ENCODE peak calls at places on chromosome 10, in six cellular contexts. C is GM23338, Q is WTC11, S is suprapubic skin, U is heart right ventricle, E is fibroblast of pulmonary artery. V is an unnamed sample.

GRCh38 chr10:119421887-119422684 is 120.4 kb downstream of the RGS10 start:
- DNase-seq in Q (no peak), U (no peak), C (peak; percentile 22), E (no peak), S (no peak), V (no peak)

GRCh38 chr10:67969875-67970274 is 85.4 kb downstream of the SIRT1 start:
- DNase-seq in E (no peak), Q (no peak), C (peak; percentile 14), U (no peak), S (no peak), V (no peak)

GRCh38 chr10:1050145-1050544 is 1.2 kb upstream of the IDI1 start:
- DNase-seq in S (no peak), Q (no peak), C (no peak), U (no peak), E (peak; percentile 45), V (no peak)

GRCh38 chr10:13707156-13707881 is 120.6 kb downstream of the PRPF18 start:
- DNase-seq in U (peak; percentile 94), C (peak; percentile 87), E (peak; percentile 97), Q (peak; percentile 70), S (peak; percentile 78), V (peak; percentile 95)

GRCh38 chr10:98259606-98260319 is 8.2 kb downstream of the LOXL4 start:
- DNase-seq in S (no peak), U (no peak), C (no peak), E (no peak), Q (no peak), V (no peak)

GRCh38 chr10:79192677-79193003 is 123.9 kb downstream of the ZMIZ1 start:
- DNase-seq in S (no peak), U (no peak), C (no peak), Q (no peak), E (peak; percentile 30), V (no peak)

GRCh38 chr10:42995537-42995936 is 81.3 kb upstream of the RET start:
- DNase-seq in E (no peak), Q (peak; percentile 8), C (no peak), S (no peak), U (no peak), V (no peak)

GRCh38 chr10:123926401-123927264 is 35.0 kb upstream of the CPXM2 start:
- DNase-seq in U (no peak), C (no peak), E (no peak), S (no peak), Q (no peak), V (no peak)

GRCh38 chr10:87976101-87976743 is 112.8 kb downstream of the PTEN start:
- DNase-seq in C (no peak), S (no peak), Q (no peak), U (no peak), E (peak; percentile 57), V (no peak)

GRCh38 chr10:37495415-37495814 is 362.0 kb downstream of the ZNF248 start:
- DNase-seq in C (no peak), S (no peak), U (no peak), Q (no peak), E (no peak), V (no peak)

GRCh38 chr10:62562101-62562500 is 187.9 kb downstream of the ZNF365 start:
- DNase-seq in Q (no peak), C (no peak), E (no peak), U (no peak), S (no peak), V (no peak)

GRCh38 chr10:58969578-58969977 is 206.9 kb upstream of the PHYHIPL start:
- DNase-seq in C (no peak), E (peak; percentile 19), S (no peak), U (no peak), Q (no peak), V (no peak)

GRCh38 chr10:112369495-112370423 is 4.2 kb upstream of the ACSL5 start:
- DNase-seq in Q (no peak), C (no peak), S (no peak), U (no peak), E (no peak), V (no peak)

GRCh38 chr10:128160335-128160734 is 34.1 kb upstream of the MKI67 start:
- DNase-seq in S (no peak), E (no peak), C (no peak), Q (no peak), U (no peak), V (no peak)

GRCh38 chr10:95580140-95580539 is 19.0 kb upstream of the SORBS1 start:
- DNase-seq in Q (no peak), S (no peak), E (no peak), C (no peak), U (no peak), V (no peak)

GRCh38 chr10:33330543-33331019 is 3.9 kb downstream of the NRP1 start:
- DNase-seq in Q (peak; percentile 85), C (peak; percentile 81), S (peak; percentile 91), E (peak; percentile 92), U (peak; percentile 92), V (peak; percentile 84)

GRCh38 chr10:52768114-52768532 is 4.5 kb downstream of the MBL2 start:
- DNase-seq in C (no peak), Q (no peak), S (no peak), E (no peak), U (no peak), V (no peak)

GRCh38 chr10:27743736-27744477 is 1.7 kb downstream of the MKX start:
- DNase-seq in E (peak; percentile 16), S (no peak), U (no peak), C (peak; percentile 61), Q (peak; percentile 10), V (no peak)

GRCh38 chr10:18097524-18097923 is 42.7 kb upstream of the CACNB2 start:
- DNase-seq in U (no peak), C (no peak), S (no peak), E (peak; percentile 38), Q (no peak), V (no peak)

GRCh38 chr10:68784476-68784875 is 42.9 kb upstream of the STOX1 start:
- DNase-seq in Q (no peak), E (peak; percentile 6), S (no peak), U (no peak), C (no peak), V (no peak)

GRCh38 chr10:4312046-4312835 is 513.8 kb upstream of the AKR1E2 start:
- DNase-seq in E (no peak), C (no peak), Q (no peak), U (no peak), S (no peak), V (no peak)

GRCh38 chr10:62348029-62348428 is 26.1 kb upstream of the ZNF365 start:
- DNase-seq in Q (no peak), C (no peak), U (no peak), E (no peak), S (no peak), V (no peak)

GRCh38 chr10:104220515-104220914 is 11.6 kb downstream of the CFAP43 start:
- DNase-seq in Q (no peak), E (no peak), C (no peak), S (no peak), U (no peak), V (no peak)

GRCh38 chr10:55746002-55746401 is 615.1 kb downstream of the ZWINT start:
- DNase-seq in E (no peak), C (no peak), Q (no peak), U (no peak), S (no peak), V (no peak)

GRCh38 chr10:83012866-83013265 is 1126.4 kb upstream of the GHITM start:
- DNase-seq in C (no peak), S (no peak), E (peak; percentile 11), Q (no peak), U (no peak), V (peak; percentile 1)

GRCh38 chr10:6701289-6701688 is 121.2 kb upstream of the PRKCQ start:
- DNase-seq in C (peak; percentile 53), Q (peak; percentile 45), U (no peak), S (no peak), E (no peak), V (no peak)
- TF ChIP-seq CTCF in C (peak; percentile 72), Q (no peak), U (no peak), S (no peak), E (no peak), V (no peak)

DNA sequence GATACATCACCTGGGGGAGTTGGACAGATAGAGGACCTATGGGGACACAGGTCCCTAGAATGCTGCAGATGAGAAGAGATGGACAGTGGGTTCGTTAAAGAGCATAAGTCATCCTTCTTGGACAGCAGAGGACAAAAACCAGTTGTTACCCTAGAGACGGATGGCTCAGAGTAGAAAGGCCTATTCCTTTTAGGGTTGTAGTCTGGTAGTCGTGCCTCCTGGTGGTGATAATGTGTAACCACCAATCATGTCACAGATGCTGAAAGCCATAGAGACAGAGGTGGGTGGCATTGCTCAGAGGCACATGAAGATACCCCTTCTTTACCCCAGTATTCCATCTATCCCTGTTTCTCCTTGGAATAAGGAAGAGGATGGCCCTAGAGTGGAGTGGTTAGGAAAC is 554.6 kb downstream of the SORCS1 start:
- DNase-seq in U (no peak), Q (peak; percentile 19), E (peak; percentile 10), S (no peak), C (peak; percentile 62), V (no peak)
- TF ChIP-seq CTCF in U (no peak), Q (peak; percentile 44), E (peak; percentile 27), S (no peak), C (peak; percentile 80), V (peak; percentile 21)

GRCh38 chr10:126480648-126481047 is 92.4 kb upstream of the ADAM12 start:
- DNase-seq in U (no peak), C (no peak), E (no peak), Q (no peak), S (no peak), V (no peak)

GRCh38 chr10:126478600-126478999 is 90.3 kb upstream of the ADAM12 start:
- DNase-seq in S (no peak), C (no peak), E (peak; percentile 10), U (no peak), Q (no peak), V (no peak)

GRCh38 chr10:126479280-126479679 is 91.0 kb upstream of the ADAM12 start:
- DNase-seq in U (no peak), S (no peak), E (no peak), Q (no peak), C (no peak), V (no peak)

GRCh38 chr10:126474031-126474430 is 85.8 kb upstream of the ADAM12 start:
- DNase-seq in Q (no peak), S (no peak), E (no peak), U (no peak), C (no peak), V (no peak)

GRCh38 chr10:126476256-126476655 is 88.0 kb upstream of the ADAM12 start:
- DNase-seq in C (peak; percentile 47), E (no peak), S (no peak), Q (peak; percentile 26), U (peak; percentile 40), V (no peak)
- TF ChIP-seq CTCF in C (peak; percentile 54), E (no peak), S (no peak), Q (no peak), U (no peak), V (no peak)

DNA sequence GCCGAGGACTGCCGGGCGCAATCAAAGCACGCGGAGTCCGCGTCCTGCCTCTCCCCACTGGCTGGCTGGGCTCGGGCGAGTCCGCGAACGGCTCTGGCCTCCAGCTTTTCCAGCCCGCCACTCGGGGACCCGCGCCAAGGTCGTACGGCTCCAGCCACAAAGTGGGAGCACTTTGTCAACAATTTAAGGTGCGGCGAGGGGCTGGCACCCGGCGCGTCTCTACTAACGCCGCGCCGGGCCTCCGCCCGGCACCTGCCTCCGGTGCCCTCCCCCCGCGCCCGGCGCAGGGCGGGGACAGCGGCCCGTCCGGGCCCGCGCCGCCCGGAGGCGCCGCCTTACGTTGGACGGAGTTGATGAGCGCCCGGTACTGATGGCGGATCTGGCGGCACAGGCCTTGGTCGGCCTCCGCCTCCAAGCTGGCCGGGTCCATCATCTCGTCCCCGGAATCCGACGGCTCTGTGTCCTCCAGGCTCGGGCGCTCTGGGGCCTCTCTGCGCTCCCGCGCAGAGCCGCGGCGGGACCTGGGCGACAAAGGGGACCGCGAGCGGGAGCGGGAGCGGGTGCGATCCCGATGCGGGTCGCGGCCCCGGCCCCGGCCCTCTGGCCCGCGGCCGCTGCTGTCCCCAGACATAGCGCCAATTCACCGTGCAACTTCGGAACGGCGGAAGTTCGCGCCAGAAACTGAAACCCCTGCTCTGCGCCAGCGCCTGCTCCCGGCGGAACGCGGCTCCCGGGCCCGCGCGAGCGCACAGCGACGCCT is at the start of gene NSMCE4A:
- DNase-seq in E (peak; percentile 76), U (peak; percentile 81), S (peak; percentile 83), C (peak; percentile 91), Q (peak; percentile 82), V (no peak)
- TF ChIP-seq CTCF in E (no peak), U (peak; percentile 66), S (no peak), C (peak; percentile 74), Q (no peak), V (no peak)

V was measured in astrocyte of the cerebellum.